ENCODE peak calls at places on chromosome 2, in ten cellular contexts. F is mesothelial cell of epicardium; J is HFF-Myc; G is mammary epithelial cell; Q is breast epithelium; R is brain microvascular endothelial cell; B is CD8-positive, alpha-beta T cell; U is tibial nerve; V is fibroblast of lung; A is epithelial cell of esophagus. S is an unnamed sample.

GRCh38 chr2:26542676-26543505 is 65.0 kb upstream of the OTOF start:
- DNase-seq in V (no peak), J (no peak), R (no peak), A (peak), B (no peak), F (no peak), G (no peak), U (no peak), Q (no peak), S (no peak)

GRCh38 chr2:23760746-23761145 is 166.2 kb downstream of the ATAD2B start:
- DNase-seq in A (peak), V (peak), U (no peak), G (no peak), Q (no peak), J (peak), B (no peak), F (no peak), R (no peak), S (no peak)

GRCh38 chr2:101732199-101732598 is 34.7 kb downstream of the MAP4K4 start:
- DNase-seq in R (no peak), U (no peak), J (no peak), F (no peak), Q (no peak), B (no peak), A (no peak), G (no peak), V (no peak), S (no peak)

GRCh38 chr2:64586883-64587481 is 62.9 kb downstream of the AFTPH start:
- DNase-seq in B (no peak), R (peak), Q (no peak), G (peak), U (no peak), F (no peak), A (peak), J (no peak), V (peak), S (no peak)

GRCh38 chr2:200929334-200930249 is 33.9 kb downstream of the ORC2 start:
- DNase-seq in F (no peak), R (no peak), J (no peak), A (peak), V (peak), Q (no peak), G (peak), B (no peak), U (no peak), S (no peak)

GRCh38 chr2:219332542-219332941 is at the start of gene RESP18:
- DNase-seq in U (no peak), G (no peak), V (no peak), F (no peak), R (no peak), B (no peak), J (no peak), A (no peak), Q (no peak), S (no peak)

GRCh38 chr2:147385600-147385999 is 459.2 kb upstream of the ACVR2A start:
- DNase-seq in Q (no peak), G (no peak), A (no peak), F (no peak), U (no peak), J (no peak), V (no peak), B (no peak), R (no peak), S (no peak)

GRCh38 chr2:140942284-140942683 is 1188.5 kb downstream of the LRP1B start:
- DNase-seq in G (no peak), R (no peak), V (no peak), J (no peak), F (no peak), B (no peak), Q (no peak), U (no peak), A (no peak), S (no peak)

GRCh38 chr2:99697811-99698568 is 208.2 kb upstream of the REV1 start:
- DNase-seq in J (peak), R (peak), G (peak), B (no peak), Q (no peak), U (no peak), F (no peak), A (peak), V (peak), S (no peak)

GRCh38 chr2:226308981-226309380 is 490.6 kb downstream of the IRS1 start:
- DNase-seq in G (no peak), V (peak), J (peak), A (no peak), B (no peak), Q (no peak), R (peak), U (no peak), F (no peak), S (no peak)

GRCh38 chr2:174492963-174493431 is 6.2 kb upstream of the GPR155 start:
- DNase-seq in A (no peak), V (no peak), J (no peak), Q (no peak), R (no peak), F (no peak), B (peak), U (no peak), G (no peak), S (peak)

GRCh38 chr2:151922845-151923666 is 94.8 kb upstream of the ARL5A start:
- DNase-seq in Q (no peak), V (no peak), U (peak), R (peak), B (no peak), J (no peak), A (peak), G (peak), F (no peak), S (no peak)

GRCh38 chr2:39665811-39666488 is at the start of gene TMEM178A:
- DNase-seq in F (no peak), Q (no peak), J (no peak), A (no peak), G (no peak), U (no peak), V (peak), R (no peak), B (no peak), S (peak)

GRCh38 chr2:158042245-158042644 is 59.4 kb upstream of the UPP2 start:
- DNase-seq in J (no peak), R (no peak), B (no peak), F (no peak), V (no peak), Q (no peak), A (peak), G (no peak), U (no peak), S (no peak)

GRCh38 chr2:138182276-138182675 is 218.0 kb downstream of the HNMT start:
- DNase-seq in G (no peak), A (no peak), Q (no peak), B (no peak), R (no peak), U (no peak), F (no peak), J (no peak), V (no peak), S (no peak)

GRCh38 chr2:234885113-234885512 is 66.7 kb upstream of the SH3BP4 start:
- DNase-seq in V (no peak), Q (no peak), U (no peak), A (no peak), G (no peak), J (no peak), F (no peak), B (no peak), R (no peak), S (no peak)

GRCh38 chr2:60508307-60508706 is 45.1 kb downstream of the BCL11A start:
- DNase-seq in G (no peak), R (no peak), F (no peak), J (no peak), V (no peak), B (no peak), Q (no peak), U (no peak), A (no peak), S (no peak)

GRCh38 chr2:21118302-21118920 is 5.4 kb upstream of the TDRD15 start:
- DNase-seq in U (peak), A (peak), Q (no peak), F (no peak), J (no peak), B (no peak), V (peak), R (peak), G (peak), S (no peak)

GRCh38 chr2:106534471-106534870 is 47.3 kb downstream of the CD8B2 start:
- DNase-seq in B (no peak), F (no peak), G (no peak), J (no peak), U (no peak), Q (no peak), R (no peak), A (no peak), V (no peak), S (no peak)

GRCh38 chr2:70477473-70477872 is 76.2 kb downstream of the TGFA start:
- DNase-seq in R (no peak), B (no peak), G (no peak), A (no peak), F (no peak), U (no peak), V (no peak), J (no peak), Q (no peak), S (no peak)

GRCh38 chr2:149329068-149329467 is 1.3 kb upstream of the LYPD6 start:
- DNase-seq in F (no peak), Q (no peak), B (no peak), A (peak), J (no peak), U (no peak), G (no peak), R (no peak), V (no peak), S (no peak)

GRCh38 chr2:150977296-150977695 is 284.4 kb downstream of the RBM43 start:
- DNase-seq in B (no peak), G (no peak), J (no peak), Q (no peak), R (no peak), U (no peak), A (peak), F (no peak), V (no peak), S (no peak)

GRCh38 chr2:100264651-100265050 is 57.6 kb downstream of the LONRF2 start:
- DNase-seq in Q (no peak), B (no peak), R (no peak), V (no peak), U (no peak), J (no peak), A (no peak), G (no peak), F (no peak), S (no peak)

GRCh38 chr2:217064234-217065103 is 204.6 kb upstream of the TNP1 start:
- DNase-seq in F (no peak), A (no peak), G (no peak), J (no peak), U (peak), R (peak), B (no peak), Q (no peak), V (peak), S (no peak)

GRCh38 chr2:162072181-162072702 is 1.8 kb downstream of the DPP4 start:
- DNase-seq in R (peak), V (peak), B (no peak), Q (no peak), J (no peak), A (peak), G (peak), U (no peak), F (no peak), S (no peak)

GRCh38 chr2:181185948-181186347 is 205.5 kb downstream of the UBE2E3 start:
- DNase-seq in U (no peak), B (no peak), Q (no peak), G (no peak), J (no peak), F (no peak), R (no peak), A (no peak), V (peak), S (no peak)

GRCh38 chr2:238716585-238716984 is 131.3 kb upstream of the TWIST2 start:
- DNase-seq in B (no peak), Q (no peak), V (no peak), G (no peak), F (no peak), R (no peak), A (no peak), J (no peak), U (peak), S (no peak)

GRCh38 chr2:74602553-74603281 is 45.4 kb downstream of the M1AP start:
- DNase-seq in R (no peak), U (no peak), V (peak), J (peak), Q (no peak), B (no peak), A (peak), F (no peak), G (peak), S (no peak)

GRCh38 chr2:189802396-189802912 is 18.2 kb downstream of the PMS1 start:
- DNase-seq in U (no peak), G (peak), A (peak), B (no peak), Q (no peak), V (peak), R (no peak), F (no peak), J (no peak), S (no peak)

GRCh38 chr2:221792971-221793670 is 221.0 kb upstream of the EPHA4 start:
- DNase-seq in A (no peak), U (no peak), F (no peak), G (no peak), R (no peak), B (no peak), Q (no peak), V (no peak), J (no peak), S (no peak)

GRCh38 chr2:68832161-68832869 is 38.9 kb downstream of the BMP10 start:
- DNase-seq in F (no peak), J (no peak), V (peak), U (peak), A (peak), B (no peak), R (peak), G (peak), Q (no peak), S (no peak)

GRCh38 chr2:161165811-161166210 is 5.6 kb downstream of the TANK start:
- DNase-seq in F (no peak), U (no peak), Q (no peak), R (no peak), G (no peak), A (no peak), V (no peak), J (no peak), B (no peak), S (no peak)

GRCh38 chr2:11329759-11330158 is 14.7 kb downstream of the ROCK2 start:
- DNase-seq in Q (no peak), F (no peak), R (no peak), G (peak), A (peak), B (no peak), V (peak), U (no peak), J (no peak), S (no peak)

GRCh38 chr2:181670632-181671031 is 9.7 kb downstream of the NEUROD1 start:
- DNase-seq in U (no peak), B (no peak), F (no peak), V (no peak), Q (no peak), G (no peak), A (no peak), J (no peak), R (no peak), S (no peak)

GRCh38 chr2:224101820-224102630 is 62.9 kb upstream of the SERPINE2 start:
- DNase-seq in G (peak), F (no peak), V (peak), J (peak), R (peak), B (no peak), A (peak), Q (no peak), U (peak), S (no peak)

GRCh38 chr2:194999771-195000170 is 657.3 kb upstream of the SLC39A10 start:
- DNase-seq in J (no peak), B (no peak), A (no peak), R (no peak), G (no peak), F (no peak), U (no peak), V (no peak), Q (no peak), S (no peak)

GRCh38 chr2:18378020-18378653 is 182.3 kb downstream of the RDH14 start:
- DNase-seq in R (peak), A (peak), J (no peak), Q (no peak), F (no peak), G (peak), V (peak), B (no peak), U (peak), S (no peak)

GRCh38 chr2:219596954-219597551 is 604 bp upstream of the STK11IP start:
- DNase-seq in J (no peak), A (no peak), U (peak), B (no peak), V (peak), G (no peak), F (no peak), Q (no peak), R (peak), S (no peak)

DNA sequence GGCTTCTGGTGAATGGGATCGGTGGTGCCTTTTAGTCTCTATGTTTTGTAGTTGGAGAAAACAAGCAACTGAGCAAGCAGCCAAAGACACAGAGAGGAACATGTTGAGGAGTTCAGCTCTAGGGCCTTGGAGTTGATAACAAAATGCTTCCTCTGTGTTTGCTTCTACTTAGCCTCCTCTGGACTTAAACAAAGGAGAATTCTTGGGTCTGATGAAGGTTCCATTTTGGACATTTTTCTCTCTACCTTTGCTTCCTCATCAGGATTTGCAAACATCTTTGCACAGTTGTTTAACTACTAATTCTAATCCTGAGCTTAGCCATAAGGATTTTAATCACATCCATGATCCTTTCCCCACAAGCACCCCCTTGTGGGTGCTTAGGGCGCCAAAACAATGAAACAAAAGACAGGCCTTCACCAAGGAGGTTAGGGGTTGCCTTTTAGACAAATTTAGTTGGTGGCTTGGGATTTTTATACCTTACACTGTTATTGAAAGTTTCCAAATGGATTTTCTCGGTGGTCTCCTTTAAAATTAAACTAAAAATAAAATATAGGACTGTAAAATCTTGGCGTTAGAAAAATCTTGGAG is 148.5 kb upstream of the SATB2 start:
- DNase-seq in Q (no peak), J (no peak), A (no peak), U (no peak), B (no peak), G (no peak), R (no peak), V (no peak), F (no peak), S (no peak)
- TF ChIP-seq CTCF in Q (no peak), J (peak), A (peak), U (no peak), B (no peak), G (peak), R (peak), V (no peak), F (no peak), S (no peak)

GRCh38 chr2:43021791-43022500 is 204.5 kb downstream of the ZFP36L2 start:
- DNase-seq in Q (no peak), R (no peak), F (no peak), G (peak), B (no peak), V (peak), A (peak), U (no peak), J (no peak), S (no peak)
- TF ChIP-seq CTCF in Q (no peak), R (peak), F (no peak), G (peak), B (no peak), V (no peak), A (peak), U (no peak), J (no peak), S (no peak)

GRCh38 chr2:55620123-55620779 is 2.8 kb upstream of the PPP4R3B start:
- DNase-seq in G (peak), B (no peak), R (no peak), Q (no peak), A (peak), U (no peak), F (no peak), J (no peak), V (no peak), S (no peak)

GRCh38 chr2:55616509-55617159 is 788 bp downstream of the PPP4R3B start:
- DNase-seq in G (peak), F (no peak), J (no peak), A (peak), B (no peak), R (peak), U (peak), V (peak), Q (no peak), S (no peak)

GRCh38 chr2:55617160-55618024 is at the start of gene PPP4R3B:
- DNase-seq in F (peak), J (peak), R (peak), U (peak), A (peak), B (peak), V (peak), G (peak), Q (peak), S (peak)

GRCh38 chr2:55618649-55619055 is 1.2 kb upstream of the PPP4R3B start:
- DNase-seq in A (peak), B (peak), Q (no peak), J (peak), V (peak), G (peak), R (peak), F (no peak), U (peak), S (peak)

GRCh38 chr2:55618025-55618648 is 715 bp upstream of the PPP4R3B start:
- DNase-seq in A (peak), R (peak), G (no peak), U (peak), Q (no peak), V (peak), B (no peak), J (no peak), F (no peak), S (no peak)
- TF ChIP-seq CTCF in A (no peak), R (no peak), G (no peak), U (no peak), Q (no peak), V (no peak), B (no peak), J (no peak), F (no peak), S (no peak)

GRCh38 chr2:78023356-78023755 is 501.2 kb upstream of the LRRTM4 start:
- DNase-seq in F (no peak), Q (no peak), R (no peak), U (no peak), J (no peak), A (no peak), B (no peak), G (no peak), V (no peak), S (no peak)
- TF ChIP-seq CTCF in F (no peak), Q (no peak), R (no peak), U (no peak), J (no peak), A (no peak), B (no peak), G (no peak), V (no peak), S (no peak)

S was measured in activated B cell treated with CpG ODN at 0.5 μM for 24 hours.